ENCODE peak calls at places on chromosome 12, in six cellular contexts. J, K, N, S, W and Y are unnamed samples.

GRCh38 chr12:98821849-98822248 is 176.8 kb downstream of the APAF1 start:
- DNase-seq in N (no peak), K (no peak), W (no peak), S (no peak), J (no peak), Y (no peak)

GRCh38 chr12:103505371-103506236 is 9.8 kb upstream of the C12orf42 start:
- DNase-seq in J (no peak), S (no peak), N (no peak), W (no peak), K (no peak), Y (no peak)

GRCh38 chr12:53220857-53221202 is 11.2 kb downstream of the RARG start:
- DNase-seq in K (peak), W (peak), N (peak), J (peak), S (peak), Y (peak)

GRCh38 chr12:5096241-5096880 is 52.7 kb downstream of the KCNA5 start:
- DNase-seq in N (no peak), K (no peak), J (no peak), S (no peak), W (no peak), Y (no peak)

GRCh38 chr12:77845831-77846230 is 15.1 kb downstream of the NAV3 start:
- DNase-seq in S (no peak), W (no peak), K (no peak), N (no peak), J (no peak), Y (no peak)

GRCh38 chr12:6635375-6635855 is 344 bp downstream of the LPAR5 start:
- DNase-seq in S (peak), N (no peak), J (no peak), W (no peak), K (no peak), Y (peak)

GRCh38 chr12:51070004-51070403 is 13.4 kb downstream of the CSRNP2 start:
- DNase-seq in W (no peak), N (peak), K (no peak), J (no peak), S (no peak), Y (no peak)

GRCh38 chr12:117884161-117884560 is 84.6 kb downstream of the KSR2 start:
- DNase-seq in N (no peak), W (no peak), S (no peak), J (no peak), K (no peak), Y (no peak)

GRCh38 chr12:42704810-42705401 is 115.4 kb upstream of the PRICKLE1 start:
- DNase-seq in N (no peak), K (no peak), J (no peak), W (no peak), S (no peak), Y (no peak)

GRCh38 chr12:25794580-25794979 is 163.9 kb upstream of the RASSF8 start:
- DNase-seq in K (no peak), J (no peak), W (no peak), S (no peak), N (no peak), Y (no peak)

GRCh38 chr12:2140858-2141519 is 88.2 kb downstream of the CACNA1C start:
- DNase-seq in N (no peak), K (peak), W (no peak), S (no peak), J (no peak), Y (no peak)

GRCh38 chr12:52307836-52308806 is 13.1 kb downstream of the KRT83 start:
- DNase-seq in S (peak), N (no peak), W (peak), J (peak), K (no peak), Y (peak)

GRCh38 chr12:27710592-27711311 is at the start of gene MRPS35:
- DNase-seq in S (peak), W (peak), K (peak), N (peak), J (peak), Y (peak)

GRCh38 chr12:49966511-49967041 is 4.9 kb downstream of the AQP5 start:
- DNase-seq in S (no peak), K (no peak), N (no peak), J (no peak), W (no peak), Y (no peak)

GRCh38 chr12:89653-90052 is 23.1 kb downstream of the IQSEC3 start:
- DNase-seq in W (no peak), S (no peak), N (no peak), J (no peak), K (no peak), Y (no peak)

GRCh38 chr12:71797506-71797905 is 42.1 kb upstream of the TBC1D15 start:
- DNase-seq in W (no peak), S (no peak), N (no peak), K (no peak), J (no peak), Y (no peak)

GRCh38 chr12:7129647-7130536 is at the start of gene CLSTN3:
- DNase-seq in W (peak), N (peak), K (peak), S (peak), J (peak), Y (peak)

GRCh38 chr12:117145597-117146154 is 44.6 kb downstream of the FBXO21 start:
- DNase-seq in N (no peak), S (no peak), K (no peak), J (no peak), W (no peak), Y (no peak)

GRCh38 chr12:113794774-113795173 is 171.4 kb downstream of the RBM19 start:
- DNase-seq in J (no peak), K (no peak), S (peak), W (no peak), N (no peak), Y (no peak)

GRCh38 chr12:82510386-82510785 is 152.1 kb downstream of the METTL25 start:
- DNase-seq in J (no peak), W (no peak), K (no peak), S (no peak), N (no peak), Y (no peak)

GRCh38 chr12:93451423-93452158 is 9.8 kb upstream of the UBE2N start:
- DNase-seq in S (no peak), W (no peak), N (no peak), K (no peak), J (no peak), Y (no peak)

GRCh38 chr12:123150273-123150803 is 552 bp downstream of the PITPNM2 start:
- DNase-seq in W (no peak), K (peak), N (no peak), S (peak), J (no peak), Y (peak)

GRCh38 chr12:1592444-1593231 is 1.7 kb downstream of the FBXL14 start:
- DNase-seq in N (no peak), S (peak), K (no peak), W (no peak), J (peak), Y (peak)

GRCh38 chr12:28132398-28132797 is 57.9 kb upstream of the CCDC91 start:
- DNase-seq in W (no peak), N (no peak), K (no peak), J (no peak), S (no peak), Y (no peak)

GRCh38 chr12:2177003-2177402 is 124.2 kb downstream of the CACNA1C start:
- DNase-seq in S (no peak), K (no peak), N (no peak), W (no peak), J (no peak), Y (no peak)

GRCh38 chr12:62986844-62987243 is 51.9 kb upstream of the PPM1H start:
- DNase-seq in W (no peak), N (no peak), K (no peak), J (no peak), S (no peak), Y (no peak)

GRCh38 chr12:6442799-6443198 is 2.0 kb upstream of the CD27 start:
- DNase-seq in S (no peak), N (no peak), W (no peak), J (no peak), K (no peak), Y (no peak)

GRCh38 chr12:89439946-89440345 is 84.7 kb downstream of the GALNT4 start:
- DNase-seq in K (no peak), N (no peak), S (no peak), W (no peak), J (no peak), Y (no peak)

GRCh38 chr12:46260153-46260912 is 8.5 kb downstream of the SLC38A1 start:
- DNase-seq in N (no peak), K (no peak), W (no peak), J (no peak), S (no peak), Y (no peak)

GRCh38 chr12:25854991-25855390 is 103.5 kb upstream of the RASSF8 start:
- DNase-seq in J (no peak), S (no peak), W (no peak), N (no peak), K (no peak), Y (no peak)

GRCh38 chr12:84856156-84856900 is 56.3 kb downstream of the SLC6A15 start:
- DNase-seq in W (no peak), K (no peak), S (no peak), J (no peak), N (no peak), Y (no peak)

GRCh38 chr12:62716866-62717477 is 218.0 kb downstream of the PPM1H start:
- DNase-seq in J (no peak), K (no peak), N (no peak), S (no peak), W (no peak), Y (no peak)

GRCh38 chr12:59708484-59708883 is 112.7 kb downstream of the SLC16A7 start:
- DNase-seq in J (no peak), N (no peak), S (no peak), W (no peak), K (no peak), Y (no peak)

GRCh38 chr12:12210983-12211382 is 55.9 kb downstream of the LRP6 start:
- DNase-seq in J (no peak), W (no peak), S (no peak), N (no peak), K (no peak), Y (no peak)

GRCh38 chr12:78120866-78121590 is 290.3 kb downstream of the NAV3 start:
- DNase-seq in S (no peak), N (no peak), K (no peak), J (no peak), W (no peak), Y (no peak)

GRCh38 chr12:10957741-10958140 is 18.7 kb upstream of the TAS2R14 start:
- DNase-seq in N (no peak), K (no peak), S (no peak), W (no peak), J (no peak), Y (no peak)
- TF ChIP-seq POLR2AphosphoS5 in N (no peak), K (no peak), S (no peak), W (no peak), J (no peak), Y (no peak)

DNA sequence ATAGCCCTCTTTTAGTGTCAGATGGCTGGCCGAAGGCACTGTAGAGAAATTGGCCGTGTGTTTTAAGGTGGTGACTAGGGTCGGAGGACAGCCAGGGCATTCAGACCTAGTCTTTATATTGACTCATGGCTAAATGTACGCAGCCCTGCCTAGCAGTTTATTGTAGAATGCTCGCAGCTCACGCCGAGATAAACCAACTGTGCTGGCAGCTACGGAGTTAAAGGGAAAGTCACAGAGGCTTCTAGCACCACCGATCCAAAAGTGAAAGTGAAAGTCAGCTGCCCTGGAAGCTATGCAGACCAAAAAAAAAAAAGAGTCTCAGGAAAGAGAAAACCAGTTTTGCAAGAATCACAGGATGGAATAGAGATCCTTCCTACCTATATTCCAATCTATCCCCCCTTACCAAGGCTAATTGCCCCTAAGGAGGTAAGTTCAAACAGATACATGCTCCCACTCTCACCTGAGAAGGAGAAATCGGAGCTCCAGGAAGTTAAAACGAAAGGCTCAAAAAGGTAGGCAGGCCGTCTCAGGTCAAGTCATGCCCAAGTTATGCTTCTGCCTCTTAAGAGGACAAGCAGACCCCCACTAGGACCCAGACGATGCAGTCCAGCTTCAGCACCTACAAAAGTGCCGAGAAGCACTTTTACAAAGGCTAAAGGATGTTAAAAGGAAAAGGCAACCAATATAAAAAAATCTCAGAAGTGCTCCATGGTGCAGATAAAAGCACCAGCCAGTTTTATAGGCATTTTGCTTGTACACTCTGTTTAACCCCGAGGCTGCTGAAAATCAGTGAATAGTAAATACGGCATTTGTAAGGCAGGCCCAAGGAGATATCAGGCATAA is 24.8 kb downstream of the KLRK1 start:
- DNase-seq in N (peak), W (peak), J (no peak), S (no peak), K (no peak), Y (peak)
- TF ChIP-seq POLR2A in N (no peak), W (no peak), J (no peak), S (no peak), K (no peak), Y (no peak)

GRCh38 chr12:3933819-3934192 is 60.6 kb upstream of the PARP11 start:
- DNase-seq in K (no peak), N (no peak), J (no peak), S (no peak), W (no peak), Y (no peak)
- H3K4me3 ChIP-seq in K (no peak), N (no peak), J (no peak), S (no peak), W (no peak), Y (no peak)

GRCh38 chr12:111034911-111035577 is 114.7 kb upstream of the MYL2 start:
- DNase-seq in K (no peak), N (no peak), W (no peak), J (peak), S (no peak), Y (peak)

GRCh38 chr12:111034148-111034910 is 114.0 kb upstream of the MYL2 start:
- DNase-seq in W (no peak), K (no peak), N (no peak), S (no peak), J (peak), Y (peak)

GRCh38 chr12:111035578-111036301 is 115.4 kb upstream of the MYL2 start:
- DNase-seq in W (no peak), S (no peak), J (peak), K (no peak), N (no peak), Y (peak)

GRCh38 chr12:111031956-111032919 is 111.9 kb upstream of the MYL2 start:
- DNase-seq in W (no peak), N (no peak), S (no peak), K (no peak), J (no peak), Y (no peak)

GRCh38 chr12:111033281-111034147 is 113.1 kb upstream of the MYL2 start:
- DNase-seq in S (no peak), K (no peak), W (no peak), J (peak), N (no peak), Y (peak)
- TF ChIP-seq POLR2AphosphoS5 in S (no peak), K (no peak), W (no peak), J (no peak), N (no peak), Y (no peak)

DNA sequence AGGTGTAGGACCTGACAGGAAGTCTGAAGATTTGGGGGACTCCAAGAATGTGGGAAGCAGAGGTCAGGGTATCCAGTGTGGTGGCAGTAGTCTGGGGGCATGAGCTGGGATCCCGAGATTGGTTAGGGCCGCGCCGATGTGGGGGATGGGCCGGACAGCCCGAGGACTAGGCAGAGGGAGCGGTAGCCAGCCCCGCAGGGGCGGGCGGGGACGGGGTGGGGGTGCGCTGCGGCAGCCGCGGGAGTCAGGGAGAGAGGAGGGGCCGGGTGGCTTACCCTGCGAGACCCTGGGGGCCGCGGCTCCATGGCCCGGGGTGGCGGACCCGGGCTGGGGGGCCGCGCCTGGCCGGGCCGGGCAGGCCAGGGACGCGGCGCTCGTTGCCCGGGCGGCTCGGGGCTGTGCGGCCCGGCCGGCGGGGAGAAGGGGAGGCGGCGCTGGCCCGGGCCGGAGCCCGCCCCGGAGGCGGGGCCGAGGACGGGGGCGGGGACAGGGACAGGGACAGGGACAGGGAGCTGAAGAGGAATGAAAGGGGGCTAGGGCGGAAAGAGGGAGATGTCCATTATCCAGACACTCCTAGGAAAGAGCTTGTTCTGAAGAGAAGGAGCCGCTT is 5.6 kb downstream of the ZNF385A start:
- DNase-seq in K (no peak), S (peak), N (peak), J (peak), W (peak), Y (peak)
- TF ChIP-seq POLR2A in K (no peak), S (no peak), N (no peak), J (no peak), W (no peak), Y (no peak)

GRCh38 chr12:39617887-39618286 is 1.7 kb downstream of the ABCD2 start:
- DNase-seq in W (no peak), J (no peak), K (no peak), S (no peak), N (no peak), Y (no peak)
- H3K4me3 ChIP-seq in W (no peak), J (no peak), K (no peak), S (no peak), N (no peak), Y (peak)

DNA sequence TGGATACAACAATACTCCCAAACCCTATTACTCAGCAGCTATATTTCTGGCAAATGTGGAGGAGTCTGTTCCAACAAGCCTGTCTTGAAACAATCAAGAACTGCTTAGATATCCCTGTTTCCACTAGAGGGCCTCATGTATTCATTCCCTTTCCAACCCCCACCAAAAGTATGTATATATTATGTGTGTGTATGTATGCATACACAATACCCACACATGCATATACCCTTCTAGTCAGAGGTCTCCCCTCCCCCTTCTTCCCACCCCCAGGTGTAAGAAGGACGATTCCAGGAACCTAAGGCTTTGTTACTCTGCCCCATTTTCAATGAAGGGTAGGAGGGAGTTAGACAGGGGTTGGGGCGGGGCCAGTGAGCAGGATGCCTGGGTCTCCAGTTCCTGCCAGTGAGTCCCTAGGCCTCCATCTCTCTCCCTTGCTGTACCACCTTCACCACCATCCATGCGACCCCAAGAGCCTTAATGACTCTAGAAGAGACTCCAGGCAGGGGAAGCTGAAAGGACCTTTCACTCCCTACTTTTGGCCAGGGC is at the start of gene DGKA:
- DNase-seq in J (peak), N (peak), W (peak), S (peak), K (no peak), Y (peak)
- TF ChIP-seq POLR2AphosphoS5 in J (no peak), N (no peak), W (no peak), S (no peak), K (no peak), Y (peak)

GRCh38 chr12:120930032-120930431 is 25.9 kb upstream of the SPPL3 start:
- DNase-seq in J (no peak), N (no peak), K (no peak), W (no peak), S (no peak), Y (peak)

GRCh38 chr12:120922279-120922678 is 18.1 kb upstream of the SPPL3 start:
- DNase-seq in K (no peak), S (no peak), J (no peak), N (no peak), W (no peak), Y (no peak)

GRCh38 chr12:120920178-120920577 is 16.0 kb upstream of the SPPL3 start:
- DNase-seq in S (no peak), W (no peak), N (no peak), J (no peak), K (no peak), Y (no peak)

GRCh38 chr12:120928864-120929652 is 24.9 kb upstream of the SPPL3 start:
- DNase-seq in W (peak), K (no peak), J (peak), S (no peak), N (no peak), Y (peak)

DNA sequence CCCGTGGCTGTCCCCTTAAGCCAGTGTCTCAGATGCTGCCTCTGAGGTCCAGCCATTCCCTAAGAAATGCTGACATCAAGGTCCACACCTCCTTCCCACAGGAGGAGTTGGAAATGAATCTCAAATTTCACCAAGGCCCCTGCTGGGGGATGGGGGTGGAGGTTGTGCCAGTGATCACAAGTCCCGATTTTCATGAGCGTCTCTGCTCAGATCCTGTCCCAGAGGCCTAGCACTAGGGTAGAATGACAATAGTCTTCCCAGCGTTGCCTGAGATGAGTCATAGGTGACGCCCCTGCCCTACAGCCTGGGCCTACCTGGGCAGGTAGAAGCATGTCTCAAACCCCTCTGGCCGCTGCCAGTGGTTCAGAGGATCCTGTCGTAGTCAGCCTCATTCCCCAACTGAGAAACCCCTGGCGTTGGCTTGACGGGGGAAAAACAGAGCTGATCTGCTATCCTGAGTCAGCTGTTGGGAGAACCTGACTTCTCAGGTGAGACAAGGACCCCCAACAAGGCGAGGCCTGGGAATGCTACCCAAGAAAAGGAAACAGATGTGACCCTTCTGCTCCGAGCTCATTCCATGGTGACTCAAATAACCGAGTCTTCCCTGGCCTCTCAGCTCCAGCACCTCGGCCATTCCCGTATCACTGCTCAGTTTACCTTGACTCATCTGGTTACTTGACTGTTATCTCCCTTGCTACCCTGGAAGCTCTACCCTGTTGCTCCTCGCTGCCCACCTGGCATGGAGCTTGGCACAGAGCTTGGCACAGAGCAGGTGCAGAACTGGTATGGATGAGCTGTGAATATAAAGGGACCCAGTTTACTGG is 21.8 kb upstream of the SPPL3 start:
- DNase-seq in K (no peak), N (no peak), W (no peak), J (peak), S (no peak), Y (no peak)
- TF ChIP-seq POLR2A in K (no peak), N (no peak), W (no peak), J (no peak), S (no peak), Y (no peak)